ENCODE peak calls at places on chromosome 6, in ten cellular contexts. One of them, this sample, is unnamed.

GRCh38 chr6:108874470-108875160 is 26.4 kb downstream of the ARMC2 start:
- DNase-seq in cardiac fibroblast: peak
- DNase-seq in AG04450: no peak
- DNase-seq in fibroblast of lung: peak
- DNase-seq in hepatocyte: peak
- DNase-seq in epithelial cell of esophagus: no peak
- DNase-seq in heart right ventricle: no peak
- DNase-seq in IMR-90: peak
- DNase-seq in HFF-Myc: no peak
- DNase-seq in lung: no peak
- DNase-seq in this sample: peak

GRCh38 chr6:34223381-34223963 is 13.2 kb upstream of the HMGA1 start:
- DNase-seq in cardiac fibroblast: no peak
- DNase-seq in AG04450: no peak
- DNase-seq in fibroblast of lung: no peak
- DNase-seq in hepatocyte: peak
- DNase-seq in epithelial cell of esophagus: peak
- DNase-seq in heart right ventricle: no peak
- DNase-seq in IMR-90: no peak
- DNase-seq in HFF-Myc: no peak
- DNase-seq in lung: no peak
- DNase-seq in this sample: no peak

GRCh38 chr6:63492476-63492875 is 79.8 kb upstream of the LOC128125822 start:
- DNase-seq in cardiac fibroblast: no peak
- DNase-seq in AG04450: no peak
- DNase-seq in fibroblast of lung: no peak
- DNase-seq in hepatocyte: no peak
- DNase-seq in epithelial cell of esophagus: no peak
- DNase-seq in heart right ventricle: no peak
- DNase-seq in IMR-90: no peak
- DNase-seq in HFF-Myc: no peak
- DNase-seq in lung: no peak
- DNase-seq in this sample: no peak

GRCh38 chr6:158043586-158044524 is 62.2 kb downstream of the SYNJ2 start:
- DNase-seq in cardiac fibroblast: no peak
- DNase-seq in AG04450: no peak
- DNase-seq in fibroblast of lung: no peak
- DNase-seq in hepatocyte: peak
- DNase-seq in epithelial cell of esophagus: no peak
- DNase-seq in heart right ventricle: peak
- DNase-seq in IMR-90: no peak
- DNase-seq in HFF-Myc: no peak
- DNase-seq in lung: no peak
- DNase-seq in this sample: no peak

GRCh38 chr6:34486106-34486740 is 20.3 kb downstream of the PACSIN1 start:
- DNase-seq in cardiac fibroblast: no peak
- DNase-seq in AG04450: no peak
- DNase-seq in fibroblast of lung: no peak
- DNase-seq in hepatocyte: no peak
- DNase-seq in epithelial cell of esophagus: no peak
- DNase-seq in heart right ventricle: no peak
- DNase-seq in IMR-90: no peak
- DNase-seq in HFF-Myc: no peak
- DNase-seq in lung: no peak
- DNase-seq in this sample: no peak

GRCh38 chr6:43247115-43247999 is 4.1 kb downstream of the TTBK1 start:
- DNase-seq in cardiac fibroblast: peak
- DNase-seq in AG04450: no peak
- DNase-seq in fibroblast of lung: peak
- DNase-seq in hepatocyte: peak
- DNase-seq in epithelial cell of esophagus: peak
- DNase-seq in heart right ventricle: peak
- DNase-seq in IMR-90: peak
- DNase-seq in HFF-Myc: no peak
- DNase-seq in lung: peak
- DNase-seq in this sample: peak

GRCh38 chr6:69732045-69732444 is 64.8 kb downstream of the LMBRD1 start:
- DNase-seq in cardiac fibroblast: no peak
- DNase-seq in AG04450: no peak
- DNase-seq in fibroblast of lung: no peak
- DNase-seq in hepatocyte: no peak
- DNase-seq in epithelial cell of esophagus: peak
- DNase-seq in heart right ventricle: no peak
- DNase-seq in IMR-90: peak
- DNase-seq in HFF-Myc: no peak
- DNase-seq in lung: no peak
- DNase-seq in this sample: no peak

GRCh38 chr6:159729598-159729997 is 2.3 kb downstream of the WTAP start:
- DNase-seq in cardiac fibroblast: peak
- DNase-seq in AG04450: no peak
- DNase-seq in fibroblast of lung: peak
- DNase-seq in hepatocyte: peak
- DNase-seq in epithelial cell of esophagus: peak
- DNase-seq in heart right ventricle: no peak
- DNase-seq in IMR-90: peak
- DNase-seq in HFF-Myc: no peak
- DNase-seq in lung: no peak
- DNase-seq in this sample: peak

GRCh38 chr6:115055579-115055978 is 712.8 kb upstream of the HS3ST5 start:
- DNase-seq in cardiac fibroblast: no peak
- DNase-seq in AG04450: no peak
- DNase-seq in fibroblast of lung: no peak
- DNase-seq in hepatocyte: no peak
- DNase-seq in epithelial cell of esophagus: no peak
- DNase-seq in heart right ventricle: no peak
- DNase-seq in IMR-90: no peak
- DNase-seq in HFF-Myc: no peak
- DNase-seq in lung: no peak
- DNase-seq in this sample: no peak

GRCh38 chr6:139135578-139136545 is 982 bp downstream of the HECA start:
- DNase-seq in cardiac fibroblast: no peak
- DNase-seq in AG04450: no peak
- DNase-seq in fibroblast of lung: no peak
- DNase-seq in hepatocyte: peak
- DNase-seq in epithelial cell of esophagus: peak
- DNase-seq in heart right ventricle: peak
- DNase-seq in IMR-90: peak
- DNase-seq in HFF-Myc: no peak
- DNase-seq in lung: peak
- DNase-seq in this sample: peak

GRCh38 chr6:75747985-75748742 is 875 bp upstream of the MYO6 start:
- DNase-seq in cardiac fibroblast: no peak
- DNase-seq in AG04450: no peak
- DNase-seq in fibroblast of lung: no peak
- DNase-seq in hepatocyte: no peak
- DNase-seq in epithelial cell of esophagus: peak
- DNase-seq in heart right ventricle: no peak
- DNase-seq in IMR-90: no peak
- DNase-seq in HFF-Myc: no peak
- DNase-seq in lung: no peak
- DNase-seq in this sample: no peak

GRCh38 chr6:140537834-140538680 is 1163.6 kb upstream of the CITED2 start:
- DNase-seq in cardiac fibroblast: peak
- DNase-seq in AG04450: peak
- DNase-seq in fibroblast of lung: peak
- DNase-seq in hepatocyte: peak
- DNase-seq in epithelial cell of esophagus: peak
- DNase-seq in heart right ventricle: no peak
- DNase-seq in IMR-90: peak
- DNase-seq in HFF-Myc: peak
- DNase-seq in lung: no peak
- DNase-seq in this sample: peak

GRCh38 chr6:155495011-155495768 is 39.6 kb upstream of the NOX3 start:
- DNase-seq in cardiac fibroblast: peak
- DNase-seq in AG04450: peak
- DNase-seq in fibroblast of lung: peak
- DNase-seq in hepatocyte: peak
- DNase-seq in epithelial cell of esophagus: peak
- DNase-seq in heart right ventricle: peak
- DNase-seq in IMR-90: peak
- DNase-seq in HFF-Myc: peak
- DNase-seq in lung: peak
- DNase-seq in this sample: peak
- TF ChIP-seq CTCF in cardiac fibroblast: peak
- TF ChIP-seq CTCF in AG04450: peak
- TF ChIP-seq CTCF in fibroblast of lung: peak
- TF ChIP-seq CTCF in hepatocyte: peak
- TF ChIP-seq CTCF in epithelial cell of esophagus: peak
- TF ChIP-seq CTCF in heart right ventricle: peak
- TF ChIP-seq CTCF in IMR-90: peak
- TF ChIP-seq CTCF in HFF-Myc: peak
- TF ChIP-seq CTCF in lung: peak
- TF ChIP-seq CTCF in this sample: peak

DNA sequence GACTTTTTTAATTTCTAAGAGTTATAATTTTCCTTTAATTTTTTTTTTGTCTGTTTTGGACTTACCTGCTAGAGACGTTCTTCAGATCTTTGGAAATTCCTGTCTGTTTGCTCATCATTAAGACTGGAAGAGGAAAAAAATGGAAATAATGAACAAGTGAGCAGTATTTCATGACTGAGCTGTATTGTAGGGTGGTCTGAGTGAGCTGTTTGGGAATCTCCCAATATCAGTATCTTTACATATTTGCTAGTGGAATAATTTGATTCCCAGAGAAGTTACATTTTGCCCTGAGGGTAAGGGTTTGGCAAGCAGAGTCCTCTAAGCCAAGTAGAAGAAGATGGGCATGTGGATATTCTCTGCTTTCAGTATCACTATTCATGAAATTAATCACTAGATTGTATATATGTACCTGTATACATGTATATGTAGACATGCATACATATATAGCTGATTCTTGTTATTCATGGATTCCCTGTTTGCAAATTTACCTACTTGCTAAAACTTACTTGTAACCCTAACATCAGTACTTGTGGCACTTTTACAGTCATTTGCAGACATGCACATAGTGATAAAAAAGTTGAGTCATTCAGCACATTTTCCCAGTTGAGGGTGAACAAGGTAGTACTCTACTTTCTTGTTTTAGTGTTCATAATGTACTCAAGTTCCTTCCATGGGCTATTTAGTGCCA is 13.5 kb downstream of the ZC2HC1B start:
- DNase-seq in cardiac fibroblast: no peak
- DNase-seq in AG04450: no peak
- DNase-seq in fibroblast of lung: no peak
- DNase-seq in hepatocyte: no peak
- DNase-seq in epithelial cell of esophagus: peak
- DNase-seq in heart right ventricle: no peak
- DNase-seq in IMR-90: no peak
- DNase-seq in HFF-Myc: no peak
- DNase-seq in lung: no peak
- DNase-seq in this sample: no peak
- H3K4me3 ChIP-seq in cardiac fibroblast: no peak
- H3K4me3 ChIP-seq in AG04450: no peak
- H3K4me3 ChIP-seq in fibroblast of lung: no peak
- H3K4me3 ChIP-seq in hepatocyte: no peak
- H3K4me3 ChIP-seq in epithelial cell of esophagus: no peak
- H3K4me3 ChIP-seq in heart right ventricle: no peak
- H3K4me3 ChIP-seq in IMR-90: no peak
- H3K4me3 ChIP-seq in HFF-Myc: no peak
- H3K4me3 ChIP-seq in lung: no peak
- H3K4me3 ChIP-seq in this sample: no peak

GRCh38 chr6:3823671-3824070 is 25.5 kb upstream of the FAM50B start:
- DNase-seq in cardiac fibroblast: no peak
- DNase-seq in AG04450: no peak
- DNase-seq in fibroblast of lung: no peak
- DNase-seq in hepatocyte: no peak
- DNase-seq in epithelial cell of esophagus: no peak
- DNase-seq in heart right ventricle: no peak
- DNase-seq in IMR-90: no peak
- DNase-seq in HFF-Myc: no peak
- DNase-seq in lung: no peak
- DNase-seq in this sample: no peak

GRCh38 chr6:3822747-3823445 is 26.3 kb upstream of the FAM50B start:
- DNase-seq in cardiac fibroblast: peak
- DNase-seq in AG04450: no peak
- DNase-seq in fibroblast of lung: peak
- DNase-seq in hepatocyte: no peak
- DNase-seq in epithelial cell of esophagus: peak
- DNase-seq in heart right ventricle: no peak
- DNase-seq in IMR-90: no peak
- DNase-seq in HFF-Myc: no peak
- DNase-seq in lung: no peak
- DNase-seq in this sample: no peak

GRCh38 chr6:3829285-3829684 is 19.9 kb upstream of the FAM50B start:
- DNase-seq in cardiac fibroblast: no peak
- DNase-seq in AG04450: no peak
- DNase-seq in fibroblast of lung: peak
- DNase-seq in hepatocyte: no peak
- DNase-seq in epithelial cell of esophagus: no peak
- DNase-seq in heart right ventricle: no peak
- DNase-seq in IMR-90: no peak
- DNase-seq in HFF-Myc: no peak
- DNase-seq in lung: no peak
- DNase-seq in this sample: no peak

GRCh38 chr6:3825851-3826581 is 23.2 kb upstream of the FAM50B start:
- DNase-seq in cardiac fibroblast: peak
- DNase-seq in AG04450: peak
- DNase-seq in fibroblast of lung: peak
- DNase-seq in hepatocyte: peak
- DNase-seq in epithelial cell of esophagus: peak
- DNase-seq in heart right ventricle: peak
- DNase-seq in IMR-90: peak
- DNase-seq in HFF-Myc: peak
- DNase-seq in lung: peak
- DNase-seq in this sample: peak

GRCh38 chr6:3825331-3825831 is 23.8 kb upstream of the FAM50B start:
- DNase-seq in cardiac fibroblast: peak
- DNase-seq in AG04450: no peak
- DNase-seq in fibroblast of lung: peak
- DNase-seq in hepatocyte: peak
- DNase-seq in epithelial cell of esophagus: peak
- DNase-seq in heart right ventricle: peak
- DNase-seq in IMR-90: peak
- DNase-seq in HFF-Myc: no peak
- DNase-seq in lung: peak
- DNase-seq in this sample: peak
- TF ChIP-seq CTCF in cardiac fibroblast: peak
- TF ChIP-seq CTCF in AG04450: peak
- TF ChIP-seq CTCF in fibroblast of lung: peak
- TF ChIP-seq CTCF in hepatocyte: peak
- TF ChIP-seq CTCF in epithelial cell of esophagus: peak
- TF ChIP-seq CTCF in heart right ventricle: peak
- TF ChIP-seq CTCF in IMR-90: peak
- TF ChIP-seq CTCF in HFF-Myc: peak
- TF ChIP-seq CTCF in lung: no peak
- TF ChIP-seq CTCF in this sample: peak

GRCh38 chr6:22149501-22150490 is 147.0 kb downstream of the PRL start:
- DNase-seq in cardiac fibroblast: peak
- DNase-seq in AG04450: peak
- DNase-seq in fibroblast of lung: peak
- DNase-seq in hepatocyte: peak
- DNase-seq in epithelial cell of esophagus: no peak
- DNase-seq in heart right ventricle: no peak
- DNase-seq in IMR-90: peak
- DNase-seq in HFF-Myc: no peak
- DNase-seq in lung: no peak
- DNase-seq in this sample: peak
- H3K4me3 ChIP-seq in cardiac fibroblast: no peak
- H3K4me3 ChIP-seq in AG04450: no peak
- H3K4me3 ChIP-seq in fibroblast of lung: peak
- H3K4me3 ChIP-seq in hepatocyte: no peak
- H3K4me3 ChIP-seq in epithelial cell of esophagus: no peak
- H3K4me3 ChIP-seq in heart right ventricle: no peak
- H3K4me3 ChIP-seq in IMR-90: no peak
- H3K4me3 ChIP-seq in HFF-Myc: no peak
- H3K4me3 ChIP-seq in lung: no peak
- H3K4me3 ChIP-seq in this sample: no peak

This sample was measured in astrocyte of the spinal cord.